ENCODE peak calls at places on chromosomes 6 and 20, in five cellular contexts. One of them, this sample, is unnamed.

GRCh38 chr6:80197474-80197873 is 91.0 kb downstream of the BCKDHB start:
- DNase-seq in neural crest cell: no peak
- DNase-seq in brain microvascular endothelial cell: no peak
- DNase-seq in HFFc6: peak
- DNase-seq in thyroid gland: peak
- DNase-seq in this sample: no peak

GRCh38 chr6:157800420-157801237 is 22.4 kb upstream of the SNX9 start:
- DNase-seq in neural crest cell: no peak
- DNase-seq in HFFc6: peak
- DNase-seq in brain microvascular endothelial cell: peak
- DNase-seq in thyroid gland: no peak
- DNase-seq in this sample: no peak

GRCh38 chr6:25056130-25056529 is 120.4 kb upstream of the RIPOR2 start:
- DNase-seq in brain microvascular endothelial cell: no peak
- DNase-seq in neural crest cell: no peak
- DNase-seq in HFFc6: no peak
- DNase-seq in thyroid gland: no peak
- DNase-seq in this sample: no peak

GRCh38 chr6:90663873-90664272 is 77.0 kb upstream of the MAP3K7 start:
- DNase-seq in neural crest cell: no peak
- DNase-seq in thyroid gland: no peak
- DNase-seq in brain microvascular endothelial cell: no peak
- DNase-seq in HFFc6: no peak
- DNase-seq in this sample: no peak

GRCh38 chr20:44547419-44547818 is 25.5 kb upstream of the SERINC3 start:
- DNase-seq in brain microvascular endothelial cell: no peak
- DNase-seq in thyroid gland: no peak
- DNase-seq in neural crest cell: no peak
- DNase-seq in HFFc6: no peak
- DNase-seq in this sample: no peak

GRCh38 chr6:83853178-83853967 is at the start of gene RIPPLY2:
- DNase-seq in thyroid gland: peak
- DNase-seq in HFFc6: no peak
- DNase-seq in neural crest cell: peak
- DNase-seq in brain microvascular endothelial cell: no peak
- DNase-seq in this sample: peak

GRCh38 chr6:124961784-124962611 is at the start of gene RNF217:
- DNase-seq in neural crest cell: peak
- DNase-seq in brain microvascular endothelial cell: peak
- DNase-seq in thyroid gland: peak
- DNase-seq in HFFc6: peak
- DNase-seq in this sample: peak

GRCh38 chr20:47501117-47501482 is 587 bp upstream of the NCOA3 start:
- DNase-seq in neural crest cell: no peak
- DNase-seq in brain microvascular endothelial cell: no peak
- DNase-seq in thyroid gland: no peak
- DNase-seq in HFFc6: no peak
- DNase-seq in this sample: no peak

GRCh38 chr6:17968081-17968518 is 19.3 kb downstream of the KIF13A start:
- DNase-seq in thyroid gland: peak
- DNase-seq in brain microvascular endothelial cell: no peak
- DNase-seq in neural crest cell: no peak
- DNase-seq in HFFc6: peak
- DNase-seq in this sample: no peak

GRCh38 chr6:132466952-132467351 is 46.0 kb downstream of the STX7 start:
- DNase-seq in brain microvascular endothelial cell: no peak
- DNase-seq in neural crest cell: no peak
- DNase-seq in thyroid gland: no peak
- DNase-seq in HFFc6: no peak
- DNase-seq in this sample: no peak

GRCh38 chr20:46552460-46553420 is 2.3 kb upstream of the OCSTAMP start:
- DNase-seq in brain microvascular endothelial cell: no peak
- DNase-seq in HFFc6: no peak
- DNase-seq in neural crest cell: no peak
- DNase-seq in thyroid gland: no peak
- DNase-seq in this sample: no peak

GRCh38 chr20:35355372-35355771 is 56.4 kb downstream of the UQCC1 start:
- DNase-seq in neural crest cell: no peak
- DNase-seq in HFFc6: no peak
- DNase-seq in thyroid gland: peak
- DNase-seq in brain microvascular endothelial cell: no peak
- DNase-seq in this sample: no peak

GRCh38 chr6:75331134-75331533 is 46.5 kb upstream of the TMEM30A start:
- DNase-seq in neural crest cell: no peak
- DNase-seq in HFFc6: peak
- DNase-seq in brain microvascular endothelial cell: peak
- DNase-seq in thyroid gland: no peak
- DNase-seq in this sample: no peak

GRCh38 chr20:45861157-45862075 is 4.0 kb downstream of the ZSWIM3 start:
- DNase-seq in HFFc6: no peak
- DNase-seq in neural crest cell: no peak
- DNase-seq in brain microvascular endothelial cell: no peak
- DNase-seq in thyroid gland: peak
- DNase-seq in this sample: no peak

GRCh38 chr20:54212226-54212625 is 4.3 kb downstream of the PFDN4 start:
- DNase-seq in thyroid gland: no peak
- DNase-seq in brain microvascular endothelial cell: peak
- DNase-seq in neural crest cell: no peak
- DNase-seq in HFFc6: peak
- DNase-seq in this sample: no peak

DNA sequence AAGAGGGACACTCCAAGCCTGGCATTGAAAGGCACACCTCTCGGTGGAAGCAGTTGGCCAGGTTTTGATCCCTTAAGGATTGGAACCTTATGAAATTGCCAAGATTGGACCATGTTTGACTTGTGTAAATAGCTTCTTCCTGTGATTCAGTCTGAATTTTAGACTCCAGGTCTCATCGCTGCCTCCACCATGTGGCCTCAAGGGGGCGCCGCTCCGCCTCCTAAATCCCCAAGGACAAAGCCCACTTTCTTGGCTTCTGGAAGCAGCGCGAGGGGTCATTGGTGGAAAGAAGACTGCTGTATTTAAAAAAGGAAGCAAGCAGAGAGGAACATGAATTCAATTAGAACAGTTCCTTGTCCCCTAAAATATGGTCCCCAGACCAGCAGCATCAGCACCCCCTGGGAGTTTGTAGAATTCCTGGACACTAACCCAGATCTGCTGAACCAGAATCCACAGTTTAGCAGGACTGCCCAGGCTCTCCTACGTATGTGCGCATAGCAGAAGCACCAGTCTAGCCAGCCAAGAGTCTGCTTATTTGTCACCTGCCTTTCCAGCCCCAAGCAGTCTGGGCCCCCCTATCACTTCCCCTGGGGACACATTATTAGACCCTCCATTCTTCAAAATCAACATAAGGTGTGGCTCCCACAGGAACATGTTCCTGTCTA is 108.5 kb downstream of the LY86 start:
- DNase-seq in neural crest cell: peak
- DNase-seq in brain microvascular endothelial cell: peak
- DNase-seq in thyroid gland: peak
- DNase-seq in HFFc6: peak
- DNase-seq in this sample: peak
- TF ChIP-seq CTCF in neural crest cell: peak
- TF ChIP-seq CTCF in brain microvascular endothelial cell: peak
- TF ChIP-seq CTCF in thyroid gland: peak
- TF ChIP-seq CTCF in HFFc6: peak
- TF ChIP-seq CTCF in this sample: peak

GRCh38 chr20:49859011-49859410 is 46.4 kb downstream of the SLC9A8 start:
- DNase-seq in brain microvascular endothelial cell: no peak
- DNase-seq in HFFc6: no peak
- DNase-seq in neural crest cell: no peak
- DNase-seq in thyroid gland: no peak
- DNase-seq in this sample: no peak
- TF ChIP-seq CTCF in brain microvascular endothelial cell: no peak
- TF ChIP-seq CTCF in HFFc6: no peak
- TF ChIP-seq CTCF in neural crest cell: no peak
- TF ChIP-seq CTCF in thyroid gland: no peak
- TF ChIP-seq CTCF in this sample: no peak

GRCh38 chr6:5837323-5837722 is 169.4 kb downstream of the NRN1 start:
- DNase-seq in HFFc6: no peak
- DNase-seq in thyroid gland: no peak
- DNase-seq in brain microvascular endothelial cell: no peak
- DNase-seq in neural crest cell: no peak
- DNase-seq in this sample: no peak
- TF ChIP-seq CTCF in HFFc6: no peak
- TF ChIP-seq CTCF in thyroid gland: no peak
- TF ChIP-seq CTCF in brain microvascular endothelial cell: no peak
- TF ChIP-seq CTCF in neural crest cell: no peak
- TF ChIP-seq CTCF in this sample: no peak

DNA sequence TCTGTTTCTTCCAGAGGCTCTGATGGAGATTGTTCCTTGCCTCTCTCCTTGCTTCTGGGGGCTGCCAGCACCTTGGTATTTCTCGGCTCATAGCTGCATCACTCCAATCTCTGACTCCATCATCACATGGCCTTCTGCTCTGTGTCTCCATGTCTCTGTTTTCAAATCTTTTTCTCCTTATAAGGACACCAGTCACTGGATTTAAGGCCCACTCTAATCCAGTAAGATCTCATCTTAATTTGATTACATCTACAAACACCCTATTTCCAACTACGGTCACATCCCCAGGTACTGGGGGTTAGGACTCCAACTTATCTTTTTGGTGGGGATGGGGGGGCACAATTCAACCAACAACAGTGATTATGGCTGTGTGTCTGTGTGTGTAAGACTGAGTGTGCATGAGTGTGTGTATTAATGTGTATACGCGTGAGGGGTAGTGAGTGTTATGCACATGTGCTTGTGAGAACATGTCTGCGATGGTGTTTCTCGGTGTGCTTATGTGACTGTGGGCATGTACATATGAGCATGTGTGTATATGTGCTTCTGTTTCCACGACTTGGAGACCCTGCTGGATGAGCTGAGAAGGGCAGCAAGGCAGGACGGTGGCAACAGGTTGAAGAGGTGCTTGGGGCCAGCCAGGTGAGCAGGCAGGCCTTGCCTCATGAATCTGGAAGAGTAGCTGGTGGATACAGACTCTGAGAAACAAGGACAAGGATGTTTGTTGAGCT is 130.5 kb downstream of the MRPL14 start:
- DNase-seq in neural crest cell: no peak
- DNase-seq in HFFc6: no peak
- DNase-seq in brain microvascular endothelial cell: no peak
- DNase-seq in thyroid gland: no peak
- DNase-seq in this sample: no peak
- TF ChIP-seq CTCF in neural crest cell: no peak
- TF ChIP-seq CTCF in HFFc6: peak
- TF ChIP-seq CTCF in brain microvascular endothelial cell: peak
- TF ChIP-seq CTCF in thyroid gland: no peak
- TF ChIP-seq CTCF in this sample: no peak

GRCh38 chr6:21597243-21597682 is 3.7 kb downstream of the SOX4 start:
- DNase-seq in neural crest cell: no peak
- DNase-seq in brain microvascular endothelial cell: no peak
- DNase-seq in HFFc6: no peak
- DNase-seq in thyroid gland: no peak
- DNase-seq in this sample: no peak
- TF ChIP-seq CTCF in neural crest cell: peak
- TF ChIP-seq CTCF in brain microvascular endothelial cell: no peak
- TF ChIP-seq CTCF in HFFc6: peak
- TF ChIP-seq CTCF in thyroid gland: no peak
- TF ChIP-seq CTCF in this sample: no peak

GRCh38 chr6:56542367-56543331 is 100.0 kb downstream of the DST start:
- DNase-seq in brain microvascular endothelial cell: peak
- DNase-seq in thyroid gland: peak
- DNase-seq in HFFc6: peak
- DNase-seq in neural crest cell: peak
- DNase-seq in this sample: peak
- TF ChIP-seq CTCF in brain microvascular endothelial cell: peak
- TF ChIP-seq CTCF in thyroid gland: peak
- TF ChIP-seq CTCF in HFFc6: peak
- TF ChIP-seq CTCF in neural crest cell: no peak
- TF ChIP-seq CTCF in this sample: no peak

GRCh38 chr6:421211-421610 is 29.7 kb downstream of the IRF4 start:
- DNase-seq in HFFc6: no peak
- DNase-seq in thyroid gland: no peak
- DNase-seq in brain microvascular endothelial cell: no peak
- DNase-seq in neural crest cell: no peak
- DNase-seq in this sample: no peak
- TF ChIP-seq CTCF in HFFc6: no peak
- TF ChIP-seq CTCF in thyroid gland: no peak
- TF ChIP-seq CTCF in brain microvascular endothelial cell: no peak
- TF ChIP-seq CTCF in neural crest cell: no peak
- TF ChIP-seq CTCF in this sample: no peak

GRCh38 chr20:4559906-4560305 is 161.8 kb upstream of the PRND start:
- DNase-seq in thyroid gland: no peak
- DNase-seq in HFFc6: no peak
- DNase-seq in brain microvascular endothelial cell: no peak
- DNase-seq in neural crest cell: no peak
- DNase-seq in this sample: no peak

GRCh38 chr20:4563031-4563430 is 158.7 kb upstream of the PRND start:
- DNase-seq in thyroid gland: no peak
- DNase-seq in brain microvascular endothelial cell: no peak
- DNase-seq in HFFc6: no peak
- DNase-seq in neural crest cell: no peak
- DNase-seq in this sample: no peak

GRCh38 chr20:4567172-4567571 is 154.5 kb upstream of the PRND start:
- DNase-seq in brain microvascular endothelial cell: no peak
- DNase-seq in neural crest cell: no peak
- DNase-seq in thyroid gland: no peak
- DNase-seq in HFFc6: no peak
- DNase-seq in this sample: no peak

GRCh38 chr20:4560667-4561066 is 161.0 kb upstream of the PRND start:
- DNase-seq in neural crest cell: no peak
- DNase-seq in HFFc6: no peak
- DNase-seq in brain microvascular endothelial cell: no peak
- DNase-seq in thyroid gland: no peak
- DNase-seq in this sample: no peak

GRCh38 chr20:4563534-4563933 is 158.2 kb upstream of the PRND start:
- DNase-seq in brain microvascular endothelial cell: peak
- DNase-seq in thyroid gland: peak
- DNase-seq in neural crest cell: peak
- DNase-seq in HFFc6: peak
- DNase-seq in this sample: peak
- TF ChIP-seq CTCF in brain microvascular endothelial cell: peak
- TF ChIP-seq CTCF in thyroid gland: no peak
- TF ChIP-seq CTCF in neural crest cell: peak
- TF ChIP-seq CTCF in HFFc6: peak
- TF ChIP-seq CTCF in this sample: peak

GRCh38 chr6:145453376-145453775 is 281.9 kb downstream of the EPM2A start:
- DNase-seq in HFFc6: no peak
- DNase-seq in brain microvascular endothelial cell: no peak
- DNase-seq in neural crest cell: no peak
- DNase-seq in thyroid gland: no peak
- DNase-seq in this sample: no peak
- TF ChIP-seq CTCF in HFFc6: peak
- TF ChIP-seq CTCF in brain microvascular endothelial cell: no peak
- TF ChIP-seq CTCF in neural crest cell: peak
- TF ChIP-seq CTCF in thyroid gland: no peak
- TF ChIP-seq CTCF in this sample: peak

This sample was measured in mesothelial cell of epicardium.